ENCODE peak calls at places on chromosomes 13 and 19, in nine cellular contexts. M is HFF-Myc, U is left ventricle myocardium inferior, X is AG10803, C is cardiac fibroblast, L is HL-60, Z is neural crest cell, Y is fibroblast of mammary gland, I is choroid plexus epithelial cell. A is an unnamed sample.

GRCh38 chr13:24683370-24683769 is 3.2 kb downstream of the ATP12A start:
- DNase-seq in C (no peak), X (no peak), M (no peak), U (no peak), Z (no peak), I (no peak), L (no peak), Y (no peak), A (no peak)

GRCh38 chr13:33637978-33638743 is 179.8 kb upstream of the RFC3 start:
- DNase-seq in M (no peak), C (peak), X (peak), Z (no peak), U (no peak), L (no peak), Y (peak), I (peak), A (no peak)

GRCh38 chr13:81409284-81409683 is 1068.4 kb upstream of the SPRY2 start:
- DNase-seq in I (no peak), L (no peak), C (no peak), U (no peak), Z (no peak), X (no peak), M (no peak), Y (no peak), A (no peak)

GRCh38 chr13:88263808-88264207 is 592.6 kb downstream of the SLITRK5 start:
- DNase-seq in Y (no peak), L (no peak), U (no peak), Z (no peak), X (no peak), M (no peak), C (no peak), I (no peak), A (no peak)

GRCh38 chr19:56111601-56112312 is 9.3 kb downstream of the ZNF787 start:
- DNase-seq in Y (no peak), L (peak), M (no peak), I (no peak), C (no peak), Z (no peak), X (no peak), U (peak), A (no peak)

GRCh38 chr13:30847697-30848307 is 58.3 kb upstream of the MEDAG start:
- DNase-seq in Y (peak), U (no peak), M (no peak), X (peak), L (no peak), Z (no peak), I (peak), C (peak), A (no peak)

GRCh38 chr19:35911790-35912189 is 3.7 kb upstream of the TYROBP start:
- DNase-seq in L (no peak), M (no peak), C (no peak), U (no peak), X (no peak), I (no peak), Z (no peak), Y (no peak), A (no peak)

GRCh38 chr13:113930711-113931637 is 42.9 kb downstream of the C13orf46 start:
- DNase-seq in L (peak), C (no peak), I (no peak), Z (no peak), X (no peak), U (no peak), Y (no peak), M (no peak), A (peak)

GRCh38 chr19:6890938-6891337 is 3.6 kb downstream of the ADGRE1 start:
- DNase-seq in C (no peak), X (no peak), M (no peak), Y (no peak), I (no peak), L (no peak), U (no peak), Z (no peak), A (no peak)

GRCh38 chr19:30077851-30078355 is 135.9 kb downstream of the URI1 start:
- DNase-seq in Z (no peak), I (no peak), C (no peak), M (no peak), Y (no peak), U (no peak), X (no peak), L (no peak), A (no peak)

GRCh38 chr19:43673702-43674629 is 4.0 kb upstream of the PLAUR start:
- DNase-seq in M (no peak), U (no peak), X (no peak), L (peak), Y (no peak), C (no peak), Z (no peak), I (no peak), A (no peak)

DNA sequence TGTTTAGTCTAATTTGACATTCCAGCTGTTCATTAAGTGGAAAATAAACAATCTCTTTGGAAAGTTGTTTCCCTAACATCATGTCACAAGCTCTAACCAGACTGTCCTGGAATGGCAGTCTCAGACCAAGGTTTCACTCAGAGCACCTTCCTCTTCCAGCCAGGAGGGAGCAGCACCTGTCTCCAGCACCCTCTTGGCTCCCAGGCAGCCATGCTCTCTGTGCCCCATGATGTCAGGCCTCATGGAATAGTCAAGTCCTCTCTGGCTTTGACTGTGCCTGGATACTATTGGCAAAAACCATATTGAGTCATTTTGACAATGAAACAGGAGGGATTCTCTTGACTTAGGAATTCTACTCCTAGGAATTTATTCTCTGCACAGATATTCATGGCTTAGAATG is 171.4 kb downstream of the OXGR1 start:
- DNase-seq in Y (peak), I (peak), X (no peak), Z (no peak), L (no peak), C (no peak), U (no peak), M (no peak), A (no peak)
- TF ChIP-seq CTCF in Y (peak), I (peak), X (peak), Z (peak), L (no peak), C (peak), U (no peak), M (no peak), A (peak)

GRCh38 chr19:45041125-45041524 is 2.3 kb downstream of the CLASRP start:
- DNase-seq in Y (no peak), X (no peak), Z (no peak), U (no peak), C (no peak), I (no peak), L (no peak), M (no peak), A (no peak)
- TF ChIP-seq CTCF in Y (no peak), X (no peak), Z (no peak), U (no peak), C (no peak), I (no peak), L (no peak), M (no peak), A (no peak)

DNA sequence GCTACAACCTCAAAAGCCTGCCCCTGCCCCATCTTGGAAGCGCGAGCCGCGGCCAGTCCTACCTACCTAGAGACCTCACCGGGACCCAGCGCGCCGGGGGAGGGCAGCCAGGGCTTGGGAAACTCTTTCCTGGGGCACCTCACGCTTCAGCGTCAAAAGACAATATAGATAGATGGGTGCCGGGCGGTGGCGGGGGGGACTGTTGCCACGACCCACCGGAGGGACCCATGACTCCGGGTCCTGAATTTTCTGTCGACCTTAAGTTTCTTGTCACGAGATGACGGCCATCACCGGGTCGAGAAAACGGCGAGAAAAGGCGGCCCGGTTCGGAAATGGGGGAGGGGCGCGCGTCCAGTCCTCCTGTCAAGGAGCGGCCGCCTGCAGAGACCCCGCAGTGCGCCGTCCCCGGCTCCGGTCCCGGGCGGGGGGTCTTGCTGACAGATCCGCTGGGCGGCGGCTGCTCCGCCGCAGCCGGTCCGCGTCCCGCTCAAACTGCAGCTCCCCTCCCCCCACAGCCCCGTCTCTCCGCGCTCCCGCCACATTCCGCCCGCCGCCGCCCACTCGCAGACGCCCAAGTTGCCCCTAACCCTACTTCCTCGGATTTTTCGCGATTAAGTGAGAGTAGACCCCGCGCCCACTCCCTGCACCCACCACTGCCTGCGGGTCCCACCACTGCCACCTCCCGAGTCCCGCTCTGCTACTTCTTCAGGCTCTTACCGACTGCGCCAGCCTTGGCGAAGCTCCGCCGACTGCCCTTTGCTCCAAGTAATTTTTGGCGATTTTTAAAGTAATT is 66.1 kb downstream of the KCNRG start:
- DNase-seq in Z (peak), Y (no peak), U (peak), X (no peak), I (no peak), L (peak), M (no peak), C (no peak), A (peak)
- TF ChIP-seq CTCF in Z (peak), Y (no peak), U (no peak), X (peak), I (peak), L (no peak), M (no peak), C (peak), A (peak)

DNA sequence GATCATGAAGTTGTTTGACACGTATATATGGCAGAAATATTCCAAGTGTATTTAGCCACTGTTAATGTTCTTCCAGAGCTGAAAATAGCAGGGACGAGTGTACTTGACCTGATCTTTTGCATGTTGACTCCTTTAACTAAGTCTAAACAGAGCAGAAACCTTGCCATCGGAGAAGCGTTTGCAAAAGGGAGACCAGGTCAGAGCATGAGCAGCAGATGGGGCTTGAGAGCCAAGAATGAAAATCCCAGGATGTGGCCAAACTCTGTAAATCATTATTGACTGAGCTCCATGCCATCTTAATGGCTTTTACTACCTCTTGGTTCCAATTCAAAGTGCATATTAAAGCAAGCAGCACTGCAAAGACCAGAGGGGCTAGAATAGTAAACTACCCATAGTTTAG is 55.5 kb downstream of the FAM216B start:
- DNase-seq in Z (no peak), U (no peak), L (no peak), I (peak), X (peak), Y (peak), M (peak), C (peak), A (no peak)
- TF ChIP-seq CTCF in Z (peak), U (peak), L (no peak), I (peak), X (peak), Y (peak), M (peak), C (peak), A (peak)

GRCh38 chr19:47610546-47610894 is 1.6 kb downstream of the BICRA start:
- DNase-seq in U (no peak), X (no peak), I (no peak), L (no peak), Y (no peak), C (no peak), M (no peak), Z (no peak), A (no peak)

GRCh38 chr19:47608908-47609879 is at the start of gene BICRA:
- DNase-seq in L (peak), I (peak), C (peak), Z (peak), U (peak), Y (peak), M (peak), X (peak), A (peak)

GRCh38 chr19:47609885-47610545 is 1.1 kb downstream of the BICRA start:
- DNase-seq in M (no peak), L (peak), Z (peak), I (peak), U (peak), Y (peak), X (peak), C (peak), A (peak)

GRCh38 chr19:47607564-47608073 is 1.3 kb upstream of the BICRA start:
- DNase-seq in L (no peak), U (no peak), I (no peak), M (no peak), Z (no peak), Y (no peak), X (no peak), C (no peak), A (no peak)

DNA sequence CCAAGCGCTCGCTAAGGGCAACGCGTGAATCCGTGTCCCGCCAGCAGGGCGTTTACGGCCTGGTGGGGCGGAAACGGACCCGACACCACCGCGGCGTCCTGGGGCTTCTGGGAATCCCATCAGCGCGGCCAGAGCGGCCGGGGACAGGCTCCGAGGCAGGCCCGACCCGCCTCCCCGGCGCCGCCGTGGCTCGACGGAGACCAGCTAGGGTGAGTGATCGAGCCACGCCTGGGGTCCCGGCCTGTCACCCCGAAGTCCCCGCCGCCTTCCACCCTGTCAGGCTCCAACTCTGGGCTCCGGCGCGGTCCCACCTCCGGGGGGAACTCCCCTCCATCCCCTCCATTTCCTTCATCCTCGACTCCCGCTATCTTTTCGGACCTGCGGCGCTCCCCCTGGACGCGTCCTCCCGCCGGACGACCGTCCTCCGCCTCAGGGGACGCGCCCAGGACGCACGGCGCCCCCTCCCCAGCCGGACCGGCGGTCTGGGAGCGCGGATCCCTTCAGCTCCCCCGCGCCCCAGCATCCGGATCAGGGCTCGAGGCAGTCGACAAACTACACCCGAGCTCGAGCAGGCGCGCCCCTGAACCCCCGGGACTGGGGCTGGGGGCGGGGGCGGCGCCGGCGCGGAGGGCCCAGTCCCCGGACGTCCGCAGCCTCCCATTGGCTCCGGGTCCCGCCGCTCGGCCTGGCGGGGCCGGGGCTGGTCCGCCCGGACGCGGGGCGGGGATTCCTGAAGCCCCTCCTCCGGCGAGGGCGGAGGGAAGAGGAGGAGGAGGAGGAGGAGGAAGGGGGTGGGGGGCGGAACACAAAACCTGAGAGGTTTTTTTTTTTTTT is 643 bp upstream of the BICRA start:
- DNase-seq in L (peak), M (peak), X (peak), Z (peak), Y (peak), U (peak), C (peak), I (peak), A (peak)
- TF ChIP-seq CTCF in L (no peak), M (no peak), X (peak), Z (peak), Y (peak), U (peak), C (peak), I (peak), A (peak)

DNA sequence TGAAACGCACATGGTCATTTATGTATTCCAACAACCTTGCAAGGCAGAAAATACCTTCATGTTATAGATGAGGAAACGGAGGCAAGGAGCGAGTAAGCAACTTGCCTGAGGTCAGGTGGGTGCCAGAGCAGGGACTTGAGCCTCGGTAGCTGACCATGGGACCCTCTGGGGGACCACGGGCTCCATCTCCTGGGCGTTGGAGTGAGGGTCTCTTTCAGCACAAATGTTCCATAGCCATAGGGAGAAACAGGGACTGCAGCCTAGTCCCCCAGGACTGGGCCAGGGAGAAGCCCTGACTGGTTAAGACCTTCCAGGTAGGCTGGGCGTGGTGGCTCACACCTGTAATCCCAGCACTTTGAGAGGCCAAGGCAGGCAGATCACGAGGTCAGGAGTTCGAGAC is 38.4 kb upstream of the ADGRE5 start:
- DNase-seq in Y (no peak), U (no peak), M (no peak), Z (no peak), I (no peak), X (no peak), L (no peak), C (no peak), A (no peak)
- TF ChIP-seq CTCF in Y (no peak), U (no peak), M (no peak), Z (no peak), I (no peak), X (no peak), L (no peak), C (no peak), A (no peak)

GRCh38 chr13:49791214-49791752 is 1.2 kb downstream of the KPNA3 start:
- DNase-seq in X (peak), L (peak), I (peak), C (peak), M (no peak), Y (peak), U (no peak), Z (no peak), A (no peak)
- TF ChIP-seq CTCF in X (no peak), L (no peak), I (peak), C (no peak), M (no peak), Y (no peak), U (no peak), Z (no peak), A (no peak)

GRCh38 chr19:13804830-13805683 is 9.8 kb downstream of the ZSWIM4 start:
- DNase-seq in Y (no peak), I (no peak), X (no peak), M (no peak), C (no peak), Z (no peak), L (peak), U (no peak), A (no peak)
- TF ChIP-seq CTCF in Y (no peak), I (peak), X (peak), M (peak), C (peak), Z (peak), L (no peak), U (peak), A (peak)

GRCh38 chr13:102693250-102693649 is 1.6 kb downstream of the METTL21C start:
- DNase-seq in I (no peak), C (no peak), U (no peak), L (no peak), Y (no peak), M (no peak), X (no peak), Z (no peak), A (no peak)
- TF ChIP-seq CTCF in I (no peak), C (no peak), U (no peak), L (no peak), Y (no peak), M (no peak), X (no peak), Z (no peak), A (no peak)

DNA sequence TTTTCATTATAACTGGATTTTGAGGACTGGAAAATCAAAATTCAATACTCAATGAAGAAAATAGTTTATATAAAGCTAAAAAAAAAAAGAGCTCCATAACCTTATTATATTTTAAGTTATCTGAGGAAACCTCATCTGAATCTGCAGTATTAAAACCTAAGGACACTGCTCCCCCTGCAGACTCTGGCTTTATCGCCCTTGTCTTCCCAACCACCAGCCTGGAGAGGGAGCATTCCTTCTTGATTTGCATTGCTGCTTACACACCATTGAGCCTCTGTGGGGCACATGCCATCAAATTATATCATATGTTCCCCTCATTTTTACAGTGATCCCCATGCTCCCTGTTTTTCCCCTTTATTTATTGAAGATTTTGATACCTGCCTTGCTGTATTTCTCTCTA is 871.4 kb upstream of the GPC6 start:
- DNase-seq in Y (peak), Z (no peak), U (no peak), X (no peak), L (no peak), M (no peak), I (peak), C (peak), A (no peak)
- TF ChIP-seq CTCF in Y (peak), Z (peak), U (peak), X (no peak), L (no peak), M (no peak), I (peak), C (peak), A (peak)